ENCODE peak calls at places on chromosome 7, in six cellular contexts. N is body of pancreas, P is NT2/D1, U is fibroblast of mammary gland, R is NCI-H69, V is hepatocyte. L is an unnamed sample.
A peak's percentile ranks its signal among the peaks of the same experiment; 100 is the strongest.

GRCh38 chr7:129923709-129924108 is 29.1 kb downstream of the UBE2H start:
- DNase-seq in P (no peak), V (no peak), U (peak; percentile 95), R (no peak), N (no peak), L (no peak)

GRCh38 chr7:36820527-36821170 is 96.4 kb upstream of the AOAH start:
- DNase-seq in P (no peak), U (peak; percentile 38), V (no peak), R (no peak), N (no peak), L (peak; percentile 90)

GRCh38 chr7:142772051-142772450 is 1.3 kb downstream of the PRSS2 start:
- DNase-seq in N (no peak), U (no peak), V (no peak), P (no peak), R (no peak), L (peak; percentile 27)

GRCh38 chr7:127619681-127620405 is 1.9 kb upstream of the PAX4 start:
- DNase-seq in N (peak; percentile 17), V (no peak), P (no peak), U (no peak), R (peak; percentile 100), L (no peak)

GRCh38 chr7:101816499-101817030 is 861 bp upstream of the CUX1 start:
- DNase-seq in P (no peak), V (peak; percentile 80), N (peak; percentile 68), U (peak; percentile 28), R (peak; percentile 77), L (peak; percentile 56)

GRCh38 chr7:107779647-107780099 is 23.4 kb downstream of the SLC26A3 start:
- DNase-seq in V (peak; percentile 61), P (no peak), R (no peak), N (no peak), U (no peak), L (peak; percentile 11)

GRCh38 chr7:148993193-148993592 is 35.1 kb downstream of the PDIA4 start:
- DNase-seq in U (no peak), N (no peak), P (no peak), R (no peak), V (no peak), L (no peak)

GRCh38 chr7:140641532-140642191 is 1.0 kb upstream of the DENND2A start:
- DNase-seq in N (no peak), U (no peak), P (no peak), V (no peak), R (no peak), L (no peak)

GRCh38 chr7:13742719-13743640 is 246.5 kb downstream of the ETV1 start:
- DNase-seq in U (peak; percentile 67), R (peak; percentile 84), N (peak; percentile 67), V (peak; percentile 61), P (peak; percentile 25), L (peak; percentile 72)

GRCh38 chr7:86904949-86905834 is 154.3 kb downstream of the ELAPOR2 start:
- DNase-seq in R (peak; percentile 9), P (peak; percentile 16), V (peak; percentile 24), N (peak; percentile 35), U (peak; percentile 45), L (peak; percentile 42)

GRCh38 chr7:139570119-139570518 is 46.6 kb downstream of the CLEC2L start:
- DNase-seq in V (no peak), N (no peak), R (peak; percentile 15), P (no peak), U (no peak), L (no peak)

GRCh38 chr7:112550468-112551060 is 69.8 kb downstream of the LSMEM1 start:
- DNase-seq in V (peak; percentile 63), U (peak; percentile 74), N (peak; percentile 18), P (peak; percentile 36), R (peak; percentile 78), L (peak; percentile 80)

L was measured in cardiac muscle cell.